ENCODE peak calls at places on chromosome 19, in five cellular contexts. H is cardiac muscle cell, T is epithelial cell of proximal tubule, O is heart right ventricle, Q is transverse colon. Z is an unnamed sample.

GRCh38 chr19:55086730-55087541 is 11.3 kb downstream of the EPS8L1 start:
- DNase-seq in Q (peak; percentile 93), O (peak; percentile 97), T (peak; percentile 52), H (peak; percentile 97), Z (peak; percentile 77)

GRCh38 chr19:58559275-58560006 is 1.0 kb upstream of the UBE2M start:
- DNase-seq in O (peak; percentile 94), H (peak; percentile 95), T (no peak), Q (peak; percentile 92), Z (peak; percentile 88)

GRCh38 chr19:28502879-28503734 is 709.8 kb downstream of the UQCRFS1 start:
- DNase-seq in H (no peak), O (no peak), T (no peak), Q (no peak), Z (no peak)

GRCh38 chr19:3670258-3670795 is 29.9 kb downstream of the PIP5K1C start:
- DNase-seq in O (peak; percentile 89), T (no peak), Q (peak; percentile 68), H (no peak), Z (peak; percentile 46)

GRCh38 chr19:1237754-1238372 is at the start of gene CBARP:
- DNase-seq in T (no peak), Q (no peak), H (peak; percentile 87), O (no peak), Z (peak; percentile 65)

GRCh38 chr19:409006-409514 is at the start of gene C2CD4C:
- DNase-seq in T (no peak), O (no peak), H (peak; percentile 59), Q (no peak), Z (peak; percentile 33)

GRCh38 chr19:3025516-3025890 is 3.6 kb downstream of the TLE2 start:
- DNase-seq in T (no peak), H (no peak), O (no peak), Q (peak; percentile 67), Z (no peak)

GRCh38 chr19:15702590-15702930 is 25.3 kb upstream of the OR10H2 start:
- DNase-seq in Q (peak; percentile 89), T (no peak), H (no peak), O (peak; percentile 83), Z (peak; percentile 74)

GRCh38 chr19:7168941-7169340 is 99.4 kb downstream of the ZNF557 start:
- DNase-seq in Q (no peak), O (no peak), T (no peak), H (no peak), Z (no peak)

GRCh38 chr19:48760514-48761221 is 5.3 kb downstream of the FGF21 start:
- DNase-seq in Q (no peak), H (no peak), O (peak; percentile 53), T (no peak), Z (no peak)

GRCh38 chr19:23776507-23777205 is 18.0 kb upstream of the ZNF681 start:
- DNase-seq in H (no peak), Q (no peak), O (no peak), T (no peak), Z (no peak)

GRCh38 chr19:10288662-10289166 is 1.0 kb upstream of the ICAM5 start:
- DNase-seq in H (peak; percentile 65), Q (peak; percentile 66), T (no peak), O (no peak), Z (no peak)

GRCh38 chr19:23542562-23542961 is 144.4 kb downstream of the ZNF675 start:
- DNase-seq in O (no peak), Q (no peak), T (no peak), H (no peak), Z (no peak)

GRCh38 chr19:11446652-11447301 is 11.3 kb downstream of the PRKCSH start:
- DNase-seq in O (peak; percentile 39), T (no peak), H (peak; percentile 69), Q (peak; percentile 50), Z (peak; percentile 62)

GRCh38 chr19:16064209-16064889 is 11.9 kb upstream of the TPM4 start:
- DNase-seq in T (no peak), Q (peak; percentile 6), H (no peak), O (no peak), Z (no peak)

GRCh38 chr19:9793051-9793591 is 24.6 kb upstream of the ZNF846 start:
- DNase-seq in H (no peak), T (no peak), O (peak; percentile 55), Q (peak; percentile 66), Z (peak; percentile 48)

GRCh38 chr19:21468791-21469190 is 36.6 kb upstream of the ZNF429 start:
- DNase-seq in T (no peak), Q (no peak), H (peak; percentile 15), O (no peak), Z (peak; percentile 16)

GRCh38 chr19:23366437-23366836 is 28.8 kb downstream of the ZNF91 start:
- DNase-seq in Q (no peak), O (no peak), H (no peak), T (no peak), Z (no peak)

GRCh38 chr19:2846180-2846935 is 5.1 kb downstream of the ZNF555 start:
- DNase-seq in H (no peak), Q (no peak), T (no peak), O (no peak), Z (no peak)

GRCh38 chr19:52297601-52298358 is 811 bp downstream of the ZNF480 start:
- DNase-seq in Q (no peak), O (peak; percentile 5), T (peak; percentile 10), H (peak; percentile 22), Z (no peak)

GRCh38 chr19:56261145-56261544 is 11.4 kb upstream of the EDDM13 start:
- DNase-seq in Q (no peak), H (no peak), T (no peak), O (no peak), Z (no peak)

GRCh38 chr19:10625003-10625761 is at the start of gene SLC44A2:
- DNase-seq in T (no peak), O (peak; percentile 84), Q (peak; percentile 93), H (peak; percentile 91), Z (peak; percentile 95)

GRCh38 chr19:19943848-19944582 is 43.3 kb downstream of the ZNF93 start:
- DNase-seq in H (no peak), Q (no peak), O (no peak), T (no peak), Z (no peak)

GRCh38 chr19:16588089-16588823 is 16.0 kb upstream of the SLC35E1 start:
- DNase-seq in T (no peak), O (no peak), H (peak; percentile 55), Q (peak; percentile 79), Z (peak; percentile 40)

GRCh38 chr19:41263042-41263849 is 926 bp upstream of the HNRNPUL1 start:
- DNase-seq in H (peak; percentile 76), O (peak; percentile 70), Q (peak; percentile 83), T (peak; percentile 10), Z (peak; percentile 69)

GRCh38 chr19:49200238-49200862 is 42.8 kb downstream of the TRPM4 start:
- DNase-seq in H (no peak), O (no peak), Q (peak; percentile 61), T (no peak), Z (no peak)

GRCh38 chr19:3770136-3771032 is 1.6 kb downstream of the RAX2 start:
- DNase-seq in Q (no peak), H (no peak), O (no peak), T (no peak), Z (no peak)

GRCh38 chr19:41189425-41190065 is 3.5 kb upstream of the CYP2S1 start:
- DNase-seq in O (no peak), Q (no peak), H (peak; percentile 21), T (no peak), Z (no peak)

GRCh38 chr19:45526143-45526542 is 18.9 kb downstream of the VASP start:
- DNase-seq in Q (peak; percentile 68), T (no peak), O (peak; percentile 73), H (peak; percentile 86), Z (peak; percentile 68)
- TF ChIP-seq CTCF in Q (no peak), T (no peak), O (no peak), H (no peak), Z (no peak)

DNA sequence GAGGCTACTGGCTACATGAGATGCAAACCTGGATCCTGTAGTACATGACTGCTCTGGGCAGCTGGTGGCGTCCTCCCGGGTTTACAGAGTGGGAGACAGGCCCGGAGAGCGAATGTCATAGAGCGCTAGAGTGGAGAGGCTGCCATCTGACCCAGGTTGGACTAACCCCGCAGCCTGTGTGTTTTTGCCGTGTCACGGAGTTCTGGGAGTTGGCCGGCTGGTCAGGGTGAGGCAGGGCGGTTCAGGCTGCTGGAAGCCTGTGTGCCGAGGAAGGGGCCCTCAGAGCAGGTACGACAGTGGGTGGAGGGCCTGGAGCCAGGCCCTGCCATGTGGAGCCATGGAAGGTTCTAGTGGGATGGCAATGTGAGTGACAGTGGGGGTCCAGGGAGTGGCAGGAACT is 12.5 kb downstream of the CRTC1 start:
- DNase-seq in H (no peak), O (no peak), T (no peak), Q (no peak), Z (no peak)
- TF ChIP-seq CTCF in H (no peak), O (no peak), T (no peak), Q (no peak), Z (no peak)

GRCh38 chr19:32812036-32812435 is 57.5 kb downstream of the SLC7A9 start:
- DNase-seq in T (no peak), H (no peak), Q (no peak), O (no peak), Z (no peak)
- TF ChIP-seq CTCF in T (no peak), H (no peak), Q (no peak), O (no peak), Z (no peak)

GRCh38 chr19:30084390-30084819 is 142.4 kb downstream of the URI1 start:
- DNase-seq in O (no peak), H (no peak), Q (no peak), T (no peak), Z (no peak)

GRCh38 chr19:30083125-30083681 is 141.2 kb downstream of the URI1 start:
- DNase-seq in Q (no peak), T (no peak), H (no peak), O (no peak), Z (no peak)

GRCh38 chr19:30083701-30084156 is 141.7 kb downstream of the URI1 start:
- DNase-seq in Q (no peak), H (no peak), T (no peak), O (no peak), Z (no peak)

GRCh38 chr19:30082611-30083010 is 140.6 kb downstream of the URI1 start:
- DNase-seq in O (no peak), H (no peak), Q (no peak), T (no peak), Z (no peak)

GRCh38 chr19:30082168-30082567 is 140.1 kb downstream of the URI1 start:
- DNase-seq in Q (no peak), T (no peak), H (no peak), O (no peak), Z (no peak)
- TF ChIP-seq CTCF in Q (no peak), T (no peak), H (no peak), O (no peak), Z (no peak)

DNA sequence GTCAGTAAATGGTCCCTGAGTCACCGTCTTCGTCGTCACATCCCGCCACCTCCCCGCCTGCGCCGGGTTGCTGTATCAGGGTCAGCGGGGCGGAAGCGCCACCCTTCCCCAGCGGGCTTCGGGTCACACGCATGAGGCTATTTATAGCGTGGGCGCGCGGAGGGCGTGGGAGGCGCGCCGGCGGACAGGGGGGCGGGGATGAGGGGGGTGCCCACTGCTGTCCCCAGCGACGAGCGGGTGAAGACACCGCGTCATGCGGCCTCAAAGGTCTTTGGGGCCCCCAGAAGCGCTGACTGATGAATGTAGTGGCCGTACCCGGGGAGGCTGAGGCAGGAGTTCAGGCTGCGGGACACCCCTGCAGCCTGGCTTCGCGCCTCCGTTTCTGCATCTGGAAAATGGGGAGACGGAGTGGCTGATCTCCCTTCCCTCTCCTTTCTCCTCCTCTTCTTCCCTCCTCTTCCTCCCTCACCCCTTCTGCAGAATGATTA is 7.9 kb downstream of the UNC13A start:
- DNase-seq in O (peak; percentile 88), Q (peak; percentile 26), T (no peak), H (peak; percentile 82), Z (peak; percentile 19)
- TF ChIP-seq CTCF in O (peak; percentile 23), Q (no peak), T (no peak), H (no peak), Z (no peak)

GRCh38 chr19:42313096-42313839 is at the start of gene TMEM145:
- DNase-seq in H (peak; percentile 84), T (no peak), Q (peak; percentile 41), O (no peak), Z (peak; percentile 77)
- TF ChIP-seq CTCF in H (peak; percentile 21), T (peak; percentile 1), Q (peak; percentile 1), O (peak; percentile 43), Z (no peak)